ENCODE peak calls at places on chromosomes 16 and 17, in nine cellular contexts. C, L, V, N, F, A, H, E and K are unnamed samples.

GRCh38 chr16:73616186-73616585 is 568.3 kb upstream of the ZFHX3 start:
- DNase-seq in H (no peak), A (no peak), E (peak), N (no peak), L (no peak), C (peak), F (no peak), V (no peak), K (no peak)

GRCh38 chr17:28271431-28271830 is 47.6 kb upstream of the TMEM97 start:
- DNase-seq in E (no peak), C (no peak), L (no peak), A (no peak), F (no peak), N (no peak), V (no peak), H (no peak), K (no peak)

GRCh38 chr17:64531955-64532371 is 25.2 kb downstream of the CEP95 start:
- DNase-seq in F (peak), N (no peak), H (no peak), E (peak), V (no peak), C (no peak), A (no peak), L (no peak), K (no peak)

GRCh38 chr16:56990407-56991286 is 1.3 kb downstream of the NLRC5 start:
- DNase-seq in L (no peak), F (no peak), H (no peak), C (no peak), E (no peak), A (no peak), N (no peak), V (no peak), K (no peak)

GRCh38 chr16:57788252-57788841 is 13.9 kb downstream of the KIFC3 start:
- DNase-seq in H (no peak), E (no peak), C (no peak), V (no peak), F (no peak), N (no peak), A (no peak), L (no peak), K (peak)

GRCh38 chr17:21246698-21247097 is 6.5 kb downstream of the NATD1 start:
- DNase-seq in N (no peak), V (no peak), A (no peak), H (no peak), F (no peak), E (no peak), C (no peak), L (no peak), K (no peak)

GRCh38 chr17:66275651-66276050 is 26.8 kb upstream of the PRKCA start:
- DNase-seq in N (no peak), L (no peak), F (peak), A (no peak), V (peak), H (no peak), C (peak), E (peak), K (no peak)

GRCh38 chr17:62678214-62678919 is 50.9 kb downstream of the MRC2 start:
- DNase-seq in L (no peak), A (no peak), H (no peak), F (no peak), N (no peak), V (no peak), E (no peak), C (no peak), K (no peak)

GRCh38 chr17:37787055-37787720 is 42.3 kb upstream of the HNF1B start:
- DNase-seq in C (peak), A (no peak), F (peak), E (peak), H (no peak), V (peak), N (no peak), L (no peak), K (peak)

GRCh38 chr16:64589836-64590235 is 532.0 kb downstream of the CDH11 start:
- DNase-seq in N (no peak), C (no peak), E (peak), L (no peak), F (no peak), V (no peak), H (no peak), A (no peak), K (no peak)

GRCh38 chr16:89720520-89720858 is 209 bp downstream of the VPS9D1 start:
- DNase-seq in V (no peak), F (no peak), E (no peak), C (no peak), H (peak), N (no peak), L (peak), A (no peak), K (peak)

GRCh38 chr17:8803531-8804416 is 4.6 kb upstream of the MFSD6L start:
- DNase-seq in V (no peak), H (no peak), E (no peak), F (no peak), L (no peak), C (peak), A (no peak), N (no peak), K (no peak)

GRCh38 chr16:54690710-54691109 is 240.0 kb upstream of the IRX5 start:
- DNase-seq in C (no peak), V (no peak), N (no peak), A (no peak), L (no peak), F (no peak), H (no peak), E (no peak), K (no peak)

GRCh38 chr16:66616592-66616991 is 12.1 kb downstream of the CMTM3 start:
- DNase-seq in C (no peak), H (no peak), N (no peak), A (no peak), F (no peak), E (no peak), L (no peak), V (no peak), K (no peak)

GRCh38 chr17:14813649-14814048 is 451.5 kb downstream of the PMP22 start:
- DNase-seq in H (no peak), N (no peak), A (no peak), F (no peak), L (no peak), V (no peak), C (peak), E (no peak), K (no peak)

GRCh38 chr17:42190491-42191180 is 3.7 kb downstream of the GHDC start:
- DNase-seq in V (no peak), F (no peak), H (no peak), C (no peak), A (no peak), L (no peak), N (no peak), E (no peak), K (no peak)

GRCh38 chr16:10988164-10988803 is 43.9 kb downstream of the CLEC16A start:
- DNase-seq in H (peak), E (no peak), V (no peak), F (no peak), N (no peak), C (no peak), A (no peak), L (peak), K (peak)

GRCh38 chr17:77779711-77780539 is 178.6 kb upstream of the TNRC6C start:
- DNase-seq in C (no peak), L (no peak), V (no peak), A (no peak), F (no peak), N (no peak), H (no peak), E (peak), K (no peak)

GRCh38 chr16:52584354-52584840 is 37.5 kb upstream of the TOX3 start:
- DNase-seq in C (no peak), A (no peak), E (no peak), H (no peak), N (no peak), V (no peak), L (no peak), F (no peak), K (no peak)

GRCh38 chr16:88315543-88316105 is 67.1 kb upstream of the ZNF469 start:
- DNase-seq in N (no peak), H (no peak), V (peak), C (peak), L (no peak), A (no peak), E (peak), F (no peak), K (no peak)

GRCh38 chr17:74017461-74017860 is 186.0 kb upstream of the RPL38 start:
- DNase-seq in L (no peak), H (no peak), E (no peak), A (no peak), V (no peak), F (no peak), C (no peak), N (no peak), K (no peak)

GRCh38 chr16:57624806-57625500 is 3.5 kb upstream of the ADGRG1 start:
- DNase-seq in C (no peak), F (no peak), L (no peak), E (peak), V (no peak), N (no peak), H (no peak), A (no peak), K (no peak)

GRCh38 chr17:67619555-67619954 is 98.2 kb upstream of the NOL11 start:
- DNase-seq in F (no peak), H (no peak), A (no peak), V (no peak), N (no peak), C (no peak), E (no peak), L (no peak), K (no peak)

GRCh38 chr16:3578610-3579551 is 1.7 kb upstream of the NLRC3 start:
- DNase-seq in E (no peak), F (no peak), A (no peak), H (peak), L (no peak), N (no peak), C (no peak), V (no peak), K (peak)

GRCh38 chr16:85528528-85529387 is 84.4 kb upstream of the GSE1 start:
- DNase-seq in C (peak), F (no peak), V (no peak), E (no peak), N (no peak), L (no peak), A (no peak), H (no peak), K (no peak)

GRCh38 chr16:57889960-57890751 is 80.8 kb downstream of the CNGB1 start:
- DNase-seq in F (peak), A (no peak), V (no peak), L (no peak), C (no peak), N (peak), E (peak), H (no peak), K (no peak)

GRCh38 chr17:32803544-32803943 is 73.4 kb downstream of the MYO1D start:
- DNase-seq in A (no peak), V (no peak), L (no peak), H (no peak), F (peak), C (no peak), N (no peak), E (peak), K (no peak)

GRCh38 chr17:57868007-57868774 is 18.3 kb upstream of the MRPS23 start:
- DNase-seq in C (peak), L (peak), N (peak), H (peak), E (peak), A (peak), V (no peak), F (peak), K (peak)

GRCh38 chr16:23079683-23080221 is 69.5 kb downstream of the USP31 start:
- DNase-seq in V (no peak), A (no peak), C (peak), F (no peak), L (no peak), N (no peak), E (no peak), H (no peak), K (no peak)

GRCh38 chr17:78777886-78778285 is 4.2 kb downstream of the CYTH1 start:
- DNase-seq in N (no peak), H (no peak), L (no peak), E (no peak), F (no peak), C (no peak), A (no peak), V (no peak), K (no peak)

GRCh38 chr16:79768594-79768993 is 168.1 kb upstream of the MAF start:
- DNase-seq in F (no peak), A (no peak), E (no peak), L (no peak), C (no peak), H (no peak), N (no peak), V (no peak), K (no peak)

GRCh38 chr16:79770244-79771064 is 169.9 kb upstream of the MAF start:
- DNase-seq in A (peak), V (peak), L (peak), H (peak), C (peak), N (peak), F (peak), E (peak), K (peak)

GRCh38 chr16:79769320-79770243 is 169.0 kb upstream of the MAF start:
- DNase-seq in V (no peak), A (no peak), C (no peak), L (no peak), N (no peak), F (no peak), E (peak), H (no peak), K (no peak)

GRCh38 chr16:79764415-79765149 is 164.0 kb upstream of the MAF start:
- DNase-seq in C (no peak), N (no peak), L (no peak), A (no peak), V (no peak), F (no peak), H (no peak), E (no peak), K (no peak)

DNA sequence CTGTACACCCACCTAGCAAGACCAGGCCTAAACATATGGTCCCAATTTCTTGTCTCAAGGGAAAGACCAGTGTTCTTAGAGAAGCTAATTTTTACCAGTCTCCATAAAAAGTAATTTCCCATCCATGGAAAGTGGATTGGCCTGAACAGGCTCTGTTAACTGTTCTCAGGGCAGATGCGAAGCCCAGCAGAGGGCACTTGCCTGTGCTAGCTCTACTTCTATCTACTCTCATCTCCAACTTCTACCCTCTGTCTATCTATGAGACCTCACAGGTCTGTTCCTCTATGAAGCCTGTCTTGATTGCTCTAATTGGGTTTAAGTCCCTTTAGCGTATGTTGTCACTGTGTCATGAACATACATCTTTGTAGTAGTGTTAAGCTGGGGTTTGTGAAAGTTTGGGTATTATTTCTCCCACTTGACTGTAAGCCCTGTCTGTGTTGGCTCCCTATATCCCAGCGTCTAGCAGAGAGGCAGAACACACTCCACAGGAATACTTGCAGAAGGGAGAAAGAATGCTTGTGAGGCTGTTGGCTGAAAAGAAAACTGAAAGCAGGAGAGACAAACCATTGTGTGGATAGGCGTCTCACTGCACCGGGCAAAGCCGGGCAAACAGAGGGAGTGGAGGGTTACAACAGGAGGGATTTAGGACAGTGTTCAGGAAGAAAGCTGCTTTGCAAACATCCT is 167.2 kb upstream of the MAF start:
- DNase-seq in V (no peak), A (no peak), L (no peak), E (peak), H (no peak), F (peak), N (no peak), C (peak), K (no peak)
- TF ChIP-seq CTCF in V (no peak), A (no peak), L (no peak), E (peak), H (no peak), F (peak), N (no peak), C (peak), K (peak)

GRCh38 chr17:2410951-2411350 is 10.1 kb upstream of the MNT start:
- DNase-seq in H (no peak), F (no peak), N (no peak), A (no peak), V (no peak), L (no peak), C (peak), E (no peak), K (no peak)

GRCh38 chr17:2414665-2415064 is 13.8 kb upstream of the MNT start:
- DNase-seq in C (no peak), E (no peak), A (no peak), L (no peak), H (no peak), V (no peak), F (no peak), N (no peak), K (no peak)

GRCh38 chr17:2416010-2416734 is 15.3 kb upstream of the MNT start:
- DNase-seq in H (peak), E (peak), A (peak), C (peak), N (peak), F (no peak), L (peak), V (no peak), K (peak)

GRCh38 chr17:2415081-2415480 is 14.2 kb upstream of the MNT start:
- DNase-seq in V (no peak), N (no peak), A (no peak), F (no peak), L (no peak), C (no peak), H (no peak), E (no peak), K (no peak)

DNA sequence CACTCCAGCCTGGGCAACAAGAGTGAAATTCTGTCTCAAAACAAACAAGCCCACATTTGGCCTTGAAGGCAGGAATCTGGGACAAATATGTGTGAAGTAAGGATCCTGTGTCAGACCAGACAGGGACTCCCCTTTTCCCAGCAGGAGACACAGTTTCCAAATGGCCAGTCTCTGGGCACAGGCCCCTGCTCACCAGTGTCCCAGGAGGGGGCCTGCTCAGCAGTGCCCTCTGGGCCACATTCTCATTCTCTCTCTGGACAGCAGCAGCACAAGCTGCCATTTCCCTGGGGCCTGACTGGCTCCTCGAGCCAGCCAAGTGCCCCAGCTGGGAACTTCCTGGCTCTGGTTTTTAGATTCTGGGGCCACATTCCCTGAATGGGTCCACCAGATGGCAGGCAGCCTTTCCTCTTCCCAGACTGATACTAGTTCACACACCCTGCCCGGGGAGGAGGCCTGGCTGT is 11.7 kb upstream of the MNT start:
- DNase-seq in N (no peak), E (peak), A (no peak), C (no peak), L (no peak), V (no peak), F (no peak), H (no peak), K (no peak)
- TF ChIP-seq CTCF in N (no peak), E (peak), A (no peak), C (peak), L (no peak), V (peak), F (peak), H (no peak), K (no peak)

DNA sequence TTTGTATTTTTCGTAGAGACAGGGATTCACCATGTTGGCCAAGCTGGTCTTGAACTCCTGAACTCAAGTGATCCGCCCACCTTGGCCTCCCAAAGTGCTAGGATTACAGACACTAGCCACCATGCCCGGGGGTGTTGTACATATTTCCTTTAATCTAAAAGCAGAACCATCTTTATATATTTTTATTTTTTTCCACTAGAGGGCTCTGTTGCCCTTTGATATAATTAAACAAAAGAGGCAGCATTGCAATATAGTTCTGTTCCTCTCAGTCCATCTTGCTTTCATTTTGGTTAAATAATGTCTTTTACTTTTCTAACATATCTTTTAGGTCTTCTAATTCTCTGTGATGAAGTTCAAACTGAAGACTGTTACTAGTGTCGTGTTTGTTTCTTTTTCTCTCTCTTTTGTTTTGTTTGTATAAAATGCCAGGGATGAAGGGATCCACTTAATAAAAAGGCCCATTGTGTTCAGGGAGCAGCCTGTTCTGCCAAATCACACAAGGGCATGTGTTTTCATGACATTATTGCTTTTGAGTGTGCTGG is 23.4 kb downstream of the WWOX start:
- DNase-seq in V (no peak), A (no peak), C (peak), H (no peak), F (no peak), N (no peak), L (no peak), E (peak), K (no peak)
- TF ChIP-seq CTCF in V (peak), A (peak), C (peak), H (peak), F (peak), N (no peak), L (peak), E (peak), K (peak)

GRCh38 chr17:17570207-17570797 is 21.2 kb downstream of the PEMT start:
- DNase-seq in N (no peak), V (no peak), H (no peak), E (no peak), F (no peak), A (no peak), L (no peak), C (peak), K (no peak)
- TF ChIP-seq CTCF in N (no peak), V (peak), H (no peak), E (peak), F (peak), A (no peak), L (peak), C (peak), K (no peak)